ENCODE peak calls at places on chromosomes 11 and 22, in five cellular contexts. V, T, B, O and U are unnamed samples.
A peak's percentile ranks its signal among the peaks of the same experiment; 100 is the strongest.

GRCh38 chr11:19173964-19174638 is 27.7 kb downstream of the CSRP3 start:
- ATAC-seq in V (no peak), T (no peak), B (no peak), O (no peak), U (no peak)

GRCh38 chr11:11743216-11743615 is 98.6 kb upstream of the USP47 start:
- ATAC-seq in V (no peak), T (no peak), B (no peak), O (no peak), U (no peak)

GRCh38 chr11:128733440-128734115 is 39.7 kb downstream of the FLI1 start:
- ATAC-seq in V (no peak), T (no peak), B (peak; percentile 50), O (peak; percentile 39), U (peak; percentile 36)

GRCh38 chr11:1998290-1998689 is 648 bp upstream of the H19 start:
- ATAC-seq in V (peak; percentile 72), T (peak; percentile 66), B (no peak), O (peak; percentile 47), U (peak; percentile 39)

GRCh38 chr22:39456262-39457046 is at the start of gene MGAT3:
- ATAC-seq in V (no peak), T (no peak), B (peak; percentile 68), O (no peak), U (peak; percentile 15)

GRCh38 chr11:130054966-130055365 is 14.7 kb upstream of the APLP2 start:
- ATAC-seq in V (no peak), T (no peak), B (no peak), O (no peak), U (no peak)

GRCh38 chr11:93718057-93718563 is 23.2 kb downstream of the TAF1D start:
- ATAC-seq in V (no peak), T (no peak), B (peak; percentile 51), O (peak; percentile 71), U (no peak)

GRCh38 chr22:40411506-40411861 is 41.1 kb downstream of the SGSM3 start:
- ATAC-seq in V (no peak), T (no peak), B (no peak), O (no peak), U (no peak)

GRCh38 chr22:42308887-42309468 is 38.5 kb upstream of the TCF20 start:
- ATAC-seq in V (no peak), T (no peak), B (no peak), O (no peak), U (no peak)

GRCh38 chr11:62501432-62501891 is 45.1 kb downstream of the AHNAK start:
- ATAC-seq in V (peak; percentile 46), T (peak; percentile 40), B (no peak), O (no peak), U (no peak)

GRCh38 chr11:62324738-62325556 is 12.3 kb upstream of the ASRGL1 start:
- ATAC-seq in V (no peak), T (no peak), B (peak; percentile 94), O (peak; percentile 98), U (peak; percentile 62)

GRCh38 chr11:65574147-65574962 is 1.5 kb upstream of the EHBP1L1 start:
- ATAC-seq in V (peak; percentile 65), T (peak; percentile 48), B (peak; percentile 21), O (peak; percentile 55), U (peak; percentile 43)

GRCh38 chr11:28146123-28146751 is 38.0 kb downstream of the METTL15 start:
- ATAC-seq in V (no peak), T (no peak), B (no peak), O (no peak), U (peak; percentile 88)

GRCh38 chr11:109865558-109866186 is 227.5 kb upstream of the ZC3H12C start:
- ATAC-seq in V (no peak), T (no peak), B (no peak), O (no peak), U (peak; percentile 46)

GRCh38 chr11:122775675-122776271 is 62.5 kb upstream of the CRTAM start:
- ATAC-seq in V (no peak), T (no peak), B (no peak), O (no peak), U (no peak)

GRCh38 chr11:112555491-112556364 is 295.1 kb upstream of the PLET1 start:
- ATAC-seq in V (peak; percentile 74), T (peak; percentile 85), B (peak; percentile 62), O (peak; percentile 85), U (peak; percentile 52)

GRCh38 chr22:35066768-35067167 is 810 bp downstream of the ISX start:
- ATAC-seq in V (no peak), T (no peak), B (no peak), O (no peak), U (no peak)

GRCh38 chr11:32821517-32821916 is 8.2 kb upstream of the PRRG4 start:
- ATAC-seq in V (no peak), T (no peak), B (no peak), O (no peak), U (peak; percentile 83)

GRCh38 chr11:120137611-120138521 is at the start of gene TRIM29:
- ATAC-seq in V (no peak), T (peak; percentile 47), B (no peak), O (no peak), U (peak; percentile 83)

GRCh38 chr11:64040684-64041267 is 5.0 kb downstream of the FLRT1 start:
- ATAC-seq in V (no peak), T (peak; percentile 25), B (no peak), O (no peak), U (peak; percentile 21)

GRCh38 chr11:15171956-15172355 is 57.2 kb downstream of the INSC start:
- ATAC-seq in V (no peak), T (no peak), B (no peak), O (no peak), U (no peak)

GRCh38 chr11:124898711-124899110 is 1.0 kb upstream of the ROBO4 start:
- ATAC-seq in V (peak; percentile 71), T (peak; percentile 72), B (no peak), O (no peak), U (peak; percentile 25)

GRCh38 chr11:34758262-34758661 is 137.4 kb downstream of the EHF start:
- ATAC-seq in V (no peak), T (no peak), B (no peak), O (no peak), U (no peak)

GRCh38 chr11:88326112-88326511 is 11.4 kb downstream of the CTSC start:
- ATAC-seq in V (no peak), T (no peak), B (no peak), O (no peak), U (no peak)